ENCODE peak calls at places on chromosomes 7 and 10, in six cellular contexts. One of them, this sample, is unnamed. For H3K4me1 and H3K27me3, the result is how much of the 10 kb centered on the place peaks cover.

GRCh38 chr7:112869111-112869774 is 79.0 kb upstream of the TMEM168 start:
- DNase-seq in GM23338: peak
- DNase-seq in CD8-positive, alpha-beta memory T cell: peak
- DNase-seq in astrocyte: no peak
- DNase-seq in H1: peak
- DNase-seq in spleen: no peak
- DNase-seq in this sample: peak

GRCh38 chr10:71889388-71889987 is 38.4 kb upstream of the PSAP start:
- DNase-seq in CD8-positive, alpha-beta memory T cell: no peak
- DNase-seq in GM23338: peak
- DNase-seq in astrocyte: no peak
- DNase-seq in H1: no peak
- DNase-seq in spleen: no peak
- DNase-seq in this sample: no peak

GRCh38 chr7:142833174-142834027 is 21.5 kb upstream of the EPHB6 start:
- DNase-seq in GM23338: no peak
- DNase-seq in CD8-positive, alpha-beta memory T cell: no peak
- DNase-seq in H1: no peak
- DNase-seq in astrocyte: no peak
- DNase-seq in spleen: no peak
- DNase-seq in this sample: no peak

GRCh38 chr10:125014086-125014830 is 72.3 kb downstream of the ZRANB1 start:
- DNase-seq in H1: no peak
- DNase-seq in astrocyte: no peak
- DNase-seq in CD8-positive, alpha-beta memory T cell: no peak
- DNase-seq in GM23338: no peak
- DNase-seq in spleen: no peak
- DNase-seq in this sample: no peak

GRCh38 chr10:8349610-8350249 is 295.2 kb downstream of the GATA3 start:
- DNase-seq in astrocyte: no peak
- DNase-seq in GM23338: no peak
- DNase-seq in spleen: no peak
- DNase-seq in CD8-positive, alpha-beta memory T cell: no peak
- DNase-seq in H1: no peak
- DNase-seq in this sample: no peak

GRCh38 chr10:35412900-35413491 is 76.7 kb downstream of the CCNY start:
- DNase-seq in CD8-positive, alpha-beta memory T cell: no peak
- DNase-seq in astrocyte: peak
- DNase-seq in GM23338: no peak
- DNase-seq in H1: no peak
- DNase-seq in spleen: no peak
- DNase-seq in this sample: no peak

GRCh38 chr10:77872947-77873557 is 53.5 kb downstream of the DLG5 start:
- DNase-seq in astrocyte: no peak
- DNase-seq in CD8-positive, alpha-beta memory T cell: no peak
- DNase-seq in spleen: peak
- DNase-seq in H1: no peak
- DNase-seq in GM23338: no peak
- DNase-seq in this sample: no peak

GRCh38 chr7:27156508-27156898 is at the start of gene HOXA7:
- DNase-seq in astrocyte: no peak
- DNase-seq in CD8-positive, alpha-beta memory T cell: no peak
- DNase-seq in GM23338: peak
- DNase-seq in H1: no peak
- DNase-seq in spleen: peak
- DNase-seq in this sample: no peak

GRCh38 chr10:103888113-103888841 is 29.7 kb downstream of the STN1 start:
- DNase-seq in astrocyte: peak
- DNase-seq in spleen: no peak
- DNase-seq in GM23338: peak
- DNase-seq in CD8-positive, alpha-beta memory T cell: peak
- DNase-seq in H1: no peak
- DNase-seq in this sample: peak

GRCh38 chr7:103989785-103990775 is 622 bp upstream of the RELN start:
- DNase-seq in GM23338: peak
- DNase-seq in CD8-positive, alpha-beta memory T cell: no peak
- DNase-seq in H1: no peak
- DNase-seq in spleen: no peak
- DNase-seq in astrocyte: peak
- DNase-seq in this sample: no peak

GRCh38 chr10:89515031-89515841 is 20.2 kb downstream of the SLC16A12 start:
- DNase-seq in H1: no peak
- DNase-seq in GM23338: peak
- DNase-seq in spleen: no peak
- DNase-seq in CD8-positive, alpha-beta memory T cell: no peak
- DNase-seq in astrocyte: peak
- DNase-seq in this sample: no peak

GRCh38 chr7:2028733-2029132 is 204.0 kb downstream of the MAD1L1 start:
- DNase-seq in spleen: peak
- DNase-seq in CD8-positive, alpha-beta memory T cell: no peak
- DNase-seq in H1: no peak
- DNase-seq in GM23338: no peak
- DNase-seq in astrocyte: no peak
- DNase-seq in this sample: no peak

GRCh38 chr10:32379314-32379949 is 32.5 kb upstream of the EPC1 start:
- DNase-seq in spleen: no peak
- DNase-seq in CD8-positive, alpha-beta memory T cell: peak
- DNase-seq in H1: no peak
- DNase-seq in GM23338: peak
- DNase-seq in astrocyte: peak
- DNase-seq in this sample: peak

GRCh38 chr7:84614821-84615506 is 420.4 kb upstream of the SEMA3A start:
- DNase-seq in GM23338: no peak
- DNase-seq in spleen: no peak
- DNase-seq in CD8-positive, alpha-beta memory T cell: no peak
- DNase-seq in H1: no peak
- DNase-seq in astrocyte: no peak
- DNase-seq in this sample: no peak

GRCh38 chr7:50508471-50508943 is 56.7 kb downstream of the DDC start:
- DNase-seq in GM23338: no peak
- DNase-seq in H1: no peak
- DNase-seq in CD8-positive, alpha-beta memory T cell: no peak
- DNase-seq in astrocyte: no peak
- DNase-seq in spleen: no peak
- DNase-seq in this sample: no peak

GRCh38 chr10:76432274-76433012 is 1001.0 kb downstream of the LRMDA start:
- DNase-seq in H1: no peak
- DNase-seq in CD8-positive, alpha-beta memory T cell: no peak
- DNase-seq in spleen: no peak
- DNase-seq in astrocyte: peak
- DNase-seq in GM23338: peak
- DNase-seq in this sample: no peak

GRCh38 chr7:152862033-152862432 is 102.5 kb downstream of the ACTR3B start:
- DNase-seq in spleen: no peak
- DNase-seq in CD8-positive, alpha-beta memory T cell: no peak
- DNase-seq in H1: no peak
- DNase-seq in GM23338: no peak
- DNase-seq in astrocyte: no peak
- DNase-seq in this sample: no peak

GRCh38 chr10:89421018-89421476 is 6.7 kb downstream of the IFIT5 start:
- DNase-seq in CD8-positive, alpha-beta memory T cell: no peak
- DNase-seq in H1: no peak
- DNase-seq in GM23338: no peak
- DNase-seq in astrocyte: no peak
- DNase-seq in spleen: no peak
- DNase-seq in this sample: no peak

GRCh38 chr10:11930342-11930978 is 107.3 kb downstream of the PROSER2 start:
- DNase-seq in astrocyte: no peak
- DNase-seq in GM23338: no peak
- DNase-seq in spleen: no peak
- DNase-seq in H1: no peak
- DNase-seq in CD8-positive, alpha-beta memory T cell: no peak
- DNase-seq in this sample: no peak

GRCh38 chr7:95527033-95527775 is 41.5 kb downstream of the ASB4 start:
- DNase-seq in GM23338: peak
- DNase-seq in spleen: peak
- DNase-seq in H1: no peak
- DNase-seq in astrocyte: peak
- DNase-seq in CD8-positive, alpha-beta memory T cell: no peak
- DNase-seq in this sample: no peak

GRCh38 chr10:117743517-117743916 is 201.0 kb downstream of the EMX2 start:
- DNase-seq in H1: no peak
- DNase-seq in spleen: no peak
- DNase-seq in astrocyte: no peak
- DNase-seq in CD8-positive, alpha-beta memory T cell: no peak
- DNase-seq in GM23338: no peak
- DNase-seq in this sample: no peak

GRCh38 chr7:75639071-75639892 is 99.5 kb downstream of the HIP1 start:
- DNase-seq in H1: no peak
- DNase-seq in astrocyte: peak
- DNase-seq in CD8-positive, alpha-beta memory T cell: peak
- DNase-seq in spleen: peak
- DNase-seq in GM23338: peak
- DNase-seq in this sample: peak

GRCh38 chr7:1318661-1319060 is 86.0 kb downstream of the UNCX start:
- DNase-seq in GM23338: no peak
- DNase-seq in CD8-positive, alpha-beta memory T cell: no peak
- DNase-seq in spleen: peak
- DNase-seq in astrocyte: no peak
- DNase-seq in H1: no peak
- DNase-seq in this sample: no peak

GRCh38 chr7:18831943-18832342 is 285.5 kb downstream of the TWIST1 start:
- DNase-seq in astrocyte: no peak
- DNase-seq in CD8-positive, alpha-beta memory T cell: no peak
- DNase-seq in H1: no peak
- DNase-seq in GM23338: no peak
- DNase-seq in spleen: no peak
- DNase-seq in this sample: no peak

GRCh38 chr10:124323145-124323725 is 95.5 kb downstream of the OAT start:
- DNase-seq in CD8-positive, alpha-beta memory T cell: no peak
- DNase-seq in H1: no peak
- DNase-seq in spleen: peak
- DNase-seq in astrocyte: no peak
- DNase-seq in GM23338: no peak
- DNase-seq in this sample: no peak

GRCh38 chr7:148478551-148478950 is 112.0 kb upstream of the C7orf33 start:
- DNase-seq in spleen: no peak
- DNase-seq in GM23338: peak
- DNase-seq in CD8-positive, alpha-beta memory T cell: no peak
- DNase-seq in astrocyte: no peak
- DNase-seq in H1: no peak
- DNase-seq in this sample: no peak

GRCh38 chr7:28996836-28997235 is 38.7 kb upstream of the TRIL start:
- DNase-seq in astrocyte: peak
- DNase-seq in CD8-positive, alpha-beta memory T cell: no peak
- DNase-seq in H1: no peak
- DNase-seq in GM23338: no peak
- DNase-seq in spleen: no peak
- DNase-seq in this sample: no peak

GRCh38 chr10:114687459-114687858 is 29.4 kb upstream of the ABLIM1 start:
- DNase-seq in spleen: no peak
- DNase-seq in astrocyte: no peak
- DNase-seq in H1: no peak
- DNase-seq in CD8-positive, alpha-beta memory T cell: no peak
- DNase-seq in GM23338: no peak
- DNase-seq in this sample: no peak
- H3K27ac ChIP-seq in spleen: no peak
- H3K27ac ChIP-seq in astrocyte: no peak
- H3K27ac ChIP-seq in H1: no peak
- H3K27ac ChIP-seq in CD8-positive, alpha-beta memory T cell: no peak
- H3K27ac ChIP-seq in GM23338: no peak
- H3K27ac ChIP-seq in this sample: no peak

GRCh38 chr7:157143788-157144187 is 5.1 kb downstream of the UBE3C start:
- DNase-seq in GM23338: no peak
- DNase-seq in CD8-positive, alpha-beta memory T cell: no peak
- DNase-seq in H1: no peak
- DNase-seq in spleen: no peak
- DNase-seq in astrocyte: no peak
- DNase-seq in this sample: no peak

GRCh38 chr7:157138424-157139141 is at the start of gene UBE3C:
- DNase-seq in spleen: peak
- DNase-seq in H1: peak
- DNase-seq in GM23338: peak
- DNase-seq in astrocyte: peak
- DNase-seq in CD8-positive, alpha-beta memory T cell: peak
- DNase-seq in this sample: peak

GRCh38 chr7:157139142-157140117 is 704 bp downstream of the UBE3C start:
- DNase-seq in GM23338: peak
- DNase-seq in astrocyte: peak
- DNase-seq in CD8-positive, alpha-beta memory T cell: no peak
- DNase-seq in spleen: peak
- DNase-seq in H1: no peak
- DNase-seq in this sample: no peak

GRCh38 chr7:157140118-157140905 is 1.6 kb downstream of the UBE3C start:
- DNase-seq in spleen: no peak
- DNase-seq in H1: no peak
- DNase-seq in GM23338: no peak
- DNase-seq in astrocyte: no peak
- DNase-seq in CD8-positive, alpha-beta memory T cell: peak
- DNase-seq in this sample: peak

GRCh38 chr7:157141525-157142060 is 2.9 kb downstream of the UBE3C start:
- DNase-seq in GM23338: no peak
- DNase-seq in astrocyte: no peak
- DNase-seq in spleen: no peak
- DNase-seq in H1: no peak
- DNase-seq in CD8-positive, alpha-beta memory T cell: no peak
- DNase-seq in this sample: no peak
- H3K4me1 ChIP-seq in GM23338: under half
- H3K4me1 ChIP-seq in astrocyte: under half
- H3K4me1 ChIP-seq in spleen: half or more
- H3K4me1 ChIP-seq in H1: under half
- H3K4me1 ChIP-seq in CD8-positive, alpha-beta memory T cell: under half
- H3K4me1 ChIP-seq in this sample: half or more

GRCh38 chr7:4959881-4960280 is 894 bp upstream of the MMD2 start:
- DNase-seq in spleen: no peak
- DNase-seq in CD8-positive, alpha-beta memory T cell: no peak
- DNase-seq in H1: no peak
- DNase-seq in GM23338: no peak
- DNase-seq in astrocyte: no peak
- DNase-seq in this sample: no peak

GRCh38 chr7:4957847-4958476 is 1.0 kb downstream of the MMD2 start:
- DNase-seq in astrocyte: no peak
- DNase-seq in H1: no peak
- DNase-seq in CD8-positive, alpha-beta memory T cell: no peak
- DNase-seq in spleen: peak
- DNase-seq in GM23338: no peak
- DNase-seq in this sample: no peak

GRCh38 chr7:4960363-4960762 is 1.4 kb upstream of the MMD2 start:
- DNase-seq in spleen: peak
- DNase-seq in CD8-positive, alpha-beta memory T cell: no peak
- DNase-seq in astrocyte: no peak
- DNase-seq in GM23338: no peak
- DNase-seq in H1: no peak
- DNase-seq in this sample: no peak

GRCh38 chr7:4958477-4959301 is at the start of gene MMD2:
- DNase-seq in GM23338: peak
- DNase-seq in spleen: peak
- DNase-seq in CD8-positive, alpha-beta memory T cell: no peak
- DNase-seq in astrocyte: no peak
- DNase-seq in H1: no peak
- DNase-seq in this sample: no peak

GRCh38 chr7:4959356-4959755 is 369 bp upstream of the MMD2 start:
- DNase-seq in CD8-positive, alpha-beta memory T cell: no peak
- DNase-seq in H1: no peak
- DNase-seq in GM23338: peak
- DNase-seq in spleen: peak
- DNase-seq in astrocyte: no peak
- DNase-seq in this sample: no peak
- H3K27me3 ChIP-seq in CD8-positive, alpha-beta memory T cell: under half
- H3K27me3 ChIP-seq in H1: under half
- H3K27me3 ChIP-seq in GM23338: under half
- H3K27me3 ChIP-seq in spleen: under half
- H3K27me3 ChIP-seq in astrocyte: under half
- H3K27me3 ChIP-seq in this sample: under half

GRCh38 chr7:87003872-87004798 is 55.3 kb downstream of the ELAPOR2 start:
- DNase-seq in CD8-positive, alpha-beta memory T cell: no peak
- DNase-seq in H1: no peak
- DNase-seq in spleen: no peak
- DNase-seq in astrocyte: peak
- DNase-seq in GM23338: no peak
- DNase-seq in this sample: no peak
- H3K27ac ChIP-seq in CD8-positive, alpha-beta memory T cell: no peak
- H3K27ac ChIP-seq in H1: no peak
- H3K27ac ChIP-seq in spleen: no peak
- H3K27ac ChIP-seq in astrocyte: no peak
- H3K27ac ChIP-seq in GM23338: no peak
- H3K27ac ChIP-seq in this sample: no peak